ENCODE peak calls at places on chromosomes 13 and 19, in five cellular contexts. S is IMR-90, M is thyroid gland, K is H1, I is testis. B is an unnamed sample.

GRCh38 chr19:10088949-10089554 is 2.9 kb downstream of the SHFL start:
- DNase-seq in K (no peak), S (no peak), I (no peak), M (no peak), B (no peak)

GRCh38 chr13:99197257-99197651 is 3.4 kb upstream of the UBAC2 start:
- DNase-seq in S (no peak), K (no peak), M (no peak), I (no peak), B (peak; percentile 14)

GRCh38 chr19:51439021-51439465 is 19.2 kb downstream of the SIGLEC8 start:
- DNase-seq in I (no peak), K (no peak), M (no peak), S (no peak), B (peak; percentile 58)

GRCh38 chr13:38348890-38349289 is 761 bp upstream of the UFM1 start:
- DNase-seq in I (peak; percentile 17), S (peak; percentile 40), M (peak; percentile 8), K (no peak), B (peak; percentile 73)

GRCh38 chr19:18000981-18001836 is 6.8 kb upstream of the ARRDC2 start:
- DNase-seq in I (peak; percentile 86), S (peak; percentile 73), M (peak; percentile 93), K (peak; percentile 77), B (peak; percentile 91)

GRCh38 chr19:15367439-15367838 is 12.1 kb downstream of the AKAP8 start:
- DNase-seq in S (no peak), M (peak; percentile 23), K (no peak), I (peak; percentile 61), B (no peak)

GRCh38 chr19:16167055-16167454 is 6.3 kb downstream of the CIB3 start:
- DNase-seq in I (no peak), K (no peak), S (no peak), M (no peak), B (no peak)

GRCh38 chr13:94641432-94641941 is 39.8 kb downstream of the GPR180 start:
- DNase-seq in K (no peak), M (no peak), S (peak; percentile 86), I (no peak), B (no peak)

GRCh38 chr13:27607125-27607524 is 13.2 kb downstream of the LNX2 start:
- DNase-seq in K (no peak), S (peak; percentile 90), M (no peak), I (no peak), B (no peak)

GRCh38 chr19:58555920-58556632 is 1.2 kb upstream of the CHMP2A start:
- DNase-seq in K (no peak), M (no peak), S (no peak), I (no peak), B (peak; percentile 86)

GRCh38 chr13:27797228-27797624 is 4.9 kb downstream of the GSX1 start:
- DNase-seq in K (peak; percentile 80), I (peak; percentile 49), M (no peak), S (peak; percentile 30), B (no peak)

GRCh38 chr13:101523732-101524131 is 71.3 kb downstream of the ITGBL1 start:
- DNase-seq in K (no peak), I (no peak), S (peak; percentile 84), M (peak; percentile 4), B (peak; percentile 69)

GRCh38 chr13:93338030-93338429 is 111.4 kb downstream of the GPC6 start:
- DNase-seq in S (no peak), K (no peak), M (no peak), I (no peak), B (no peak)

GRCh38 chr13:24631922-24632321 is 48.3 kb upstream of the ATP12A start:
- DNase-seq in S (no peak), K (no peak), I (no peak), M (no peak), B (peak; percentile 7)

GRCh38 chr13:28493740-28494536 is 990 bp downstream of the FLT1 start:
- DNase-seq in I (no peak), K (peak; percentile 72), S (no peak), M (peak; percentile 6), B (no peak)

GRCh38 chr19:18849838-18850400 is 18.2 kb downstream of the UPF1 start:
- DNase-seq in I (no peak), S (no peak), K (no peak), M (no peak), B (no peak)

GRCh38 chr13:43072394-43072793 is 49.0 kb downstream of the DNAJC15 start:
- DNase-seq in I (peak; percentile 44), M (peak; percentile 35), K (no peak), S (no peak), B (no peak)

GRCh38 chr19:3284759-3285646 is 60.5 kb downstream of the CELF5 start:
- DNase-seq in S (peak; percentile 37), K (peak; percentile 100), M (peak; percentile 46), I (peak; percentile 97), B (peak; percentile 59)

GRCh38 chr19:1513492-1514294 is 874 bp upstream of the ADAMTSL5 start:
- DNase-seq in K (peak; percentile 82), M (no peak), S (peak; percentile 53), I (no peak), B (no peak)

GRCh38 chr19:15180451-15181390 is 20.1 kb downstream of the NOTCH3 start:
- DNase-seq in M (peak; percentile 18), K (peak; percentile 81), S (no peak), I (peak; percentile 65), B (no peak)

GRCh38 chr13:108460043-108460442 is 169.4 kb upstream of the MYO16 start:
- DNase-seq in K (no peak), S (no peak), I (no peak), M (no peak), B (no peak)

GRCh38 chr13:109840201-109840892 is 54.0 kb upstream of the IRS2 start:
- DNase-seq in S (peak; percentile 56), M (no peak), I (no peak), K (no peak), B (peak; percentile 71)

GRCh38 chr19:17307876-17308377 is 1.4 kb upstream of the DDA1 start:
- DNase-seq in M (no peak), I (no peak), K (no peak), S (no peak), B (no peak)

GRCh38 chr13:111006508-111007031 is 91.7 kb upstream of the ANKRD10 start:
- DNase-seq in K (no peak), S (peak; percentile 84), M (peak; percentile 67), I (peak; percentile 87), B (peak; percentile 61)

GRCh38 chr19:46573679-46574522 is 27.2 kb upstream of the CALM3 start:
- DNase-seq in M (no peak), S (no peak), I (peak; percentile 29), K (no peak), B (no peak)

GRCh38 chr19:46574533-46574932 is 26.6 kb upstream of the CALM3 start:
- DNase-seq in M (no peak), K (no peak), I (no peak), S (no peak), B (no peak)

DNA sequence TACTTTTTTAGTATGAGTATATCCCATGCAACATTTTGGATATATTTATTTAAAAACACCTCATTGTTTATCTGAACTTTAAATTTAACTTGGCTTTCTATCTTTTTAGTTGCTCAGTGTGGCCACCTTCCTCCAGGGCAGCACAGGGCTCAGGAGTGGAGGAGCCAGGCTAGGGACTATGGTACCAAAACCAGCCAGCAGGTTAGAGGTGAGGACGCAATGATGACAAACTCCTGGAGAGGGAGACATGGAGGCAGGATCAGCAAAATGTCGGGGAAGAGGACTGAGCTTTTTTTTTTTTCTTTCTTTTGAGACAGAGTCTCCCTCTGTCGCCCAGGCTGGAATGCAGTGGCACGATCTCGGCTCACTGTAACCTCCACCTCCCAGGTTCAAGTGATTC is 29.6 kb upstream of the CALM3 start:
- DNase-seq in I (no peak), M (no peak), K (peak; percentile 66), S (no peak), B (no peak)
- TF ChIP-seq CTCF in I (no peak), M (no peak), K (peak; percentile 57), S (peak; percentile 6), B (no peak)

DNA sequence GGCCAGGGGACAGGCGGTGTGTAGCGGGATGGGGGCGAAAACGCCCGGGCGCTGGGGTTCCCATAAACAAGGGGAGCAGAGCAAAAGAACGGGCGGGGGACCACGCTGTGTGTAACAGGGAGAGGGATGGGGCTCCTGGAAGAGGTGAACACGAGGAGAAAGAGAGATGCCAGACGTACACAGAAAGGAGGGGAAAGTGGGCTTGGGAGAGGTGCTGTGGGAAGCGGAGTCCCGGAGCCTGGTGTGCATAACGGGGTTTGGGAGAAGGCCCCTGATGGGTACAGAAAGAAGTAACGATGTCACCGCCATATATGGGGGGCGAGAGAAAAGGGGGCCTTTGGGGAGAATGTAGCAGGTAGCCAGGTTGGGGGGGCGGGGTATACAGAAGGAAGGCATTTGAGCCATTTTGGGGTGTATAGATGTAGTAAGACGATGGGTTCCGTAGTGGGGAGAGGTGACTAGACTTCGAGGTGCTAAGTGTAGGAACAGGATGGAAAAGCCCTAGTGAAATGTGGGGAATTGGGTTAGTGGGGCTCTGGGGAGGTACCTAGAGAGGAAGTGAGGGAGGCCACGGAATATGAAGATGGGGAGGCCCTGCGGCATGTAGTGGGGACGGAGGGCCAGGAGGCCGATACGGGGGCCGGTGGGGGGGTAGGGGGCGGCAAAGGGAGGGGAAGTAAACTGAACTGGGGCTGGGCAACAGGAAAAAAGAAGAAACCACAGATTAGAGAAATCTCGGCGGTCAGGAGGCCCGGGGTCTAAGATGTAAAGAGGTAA is 762 bp downstream of the ZNF580 start:
- DNase-seq in M (no peak), S (peak; percentile 18), I (no peak), K (no peak), B (no peak)
- TF ChIP-seq POLR2A in M (no peak), S (no peak), I (no peak), K (no peak), B (no peak)

GRCh38 chr13:72163671-72164070 is 296.7 kb upstream of the DACH1 start:
- DNase-seq in M (no peak), K (no peak), S (no peak), I (no peak), B (no peak)

GRCh38 chr13:72168126-72168525 is 301.1 kb upstream of the DACH1 start:
- DNase-seq in M (no peak), K (no peak), S (no peak), I (no peak), B (no peak)

GRCh38 chr13:72164811-72165210 is 297.8 kb upstream of the DACH1 start:
- DNase-seq in M (no peak), S (no peak), I (no peak), K (no peak), B (no peak)

GRCh38 chr13:72170571-72170970 is 303.6 kb upstream of the DACH1 start:
- DNase-seq in I (peak; percentile 22), K (no peak), S (no peak), M (no peak), B (no peak)

GRCh38 chr13:72166102-72166660 is 299.2 kb upstream of the DACH1 start:
- DNase-seq in S (no peak), K (no peak), M (no peak), I (no peak), B (no peak)
- TF ChIP-seq CTCF in S (no peak), K (no peak), M (no peak), I (no peak), B (no peak)

DNA sequence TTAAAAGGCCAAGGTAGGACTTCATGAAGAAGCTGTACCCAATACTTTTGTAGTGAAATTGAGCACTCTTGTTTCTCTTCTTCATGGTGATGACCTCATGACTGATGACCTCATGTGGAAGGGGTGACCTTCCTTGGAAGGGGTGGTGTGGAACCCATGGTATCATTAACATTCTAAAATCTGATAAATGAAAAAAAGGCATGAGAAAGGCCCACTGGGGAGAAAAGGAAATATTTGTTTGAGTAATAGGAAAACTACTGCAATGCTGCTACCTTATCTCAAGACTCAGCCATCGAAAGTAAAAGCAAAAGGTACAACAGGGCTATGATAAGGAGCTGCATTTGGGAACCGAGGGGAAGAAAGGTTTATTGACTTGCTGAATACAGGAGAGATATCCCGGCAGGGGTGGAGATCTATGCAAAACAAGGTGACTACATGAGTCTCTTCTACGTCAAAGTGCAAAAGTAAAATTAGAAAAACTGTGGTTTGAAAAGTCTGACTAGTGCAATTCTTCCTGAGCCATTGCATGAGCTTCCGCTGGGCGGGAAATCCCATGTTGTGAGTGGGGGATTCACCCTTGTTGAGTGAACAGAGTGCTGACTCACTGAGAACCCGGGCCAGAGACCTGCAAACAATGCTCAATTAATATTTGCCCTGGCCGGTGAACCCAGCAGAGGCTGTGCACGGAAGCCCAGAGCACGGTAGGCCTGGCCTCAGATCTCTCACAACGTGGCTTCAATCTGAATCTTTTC is 138.9 kb upstream of the RFC3 start:
- DNase-seq in M (peak; percentile 13), S (peak; percentile 1), I (peak; percentile 60), K (no peak), B (peak; percentile 15)
- TF ChIP-seq POLR2A in M (no peak), S (no peak), I (no peak), K (no peak), B (no peak)

B was measured in lower leg skin.